ENCODE peak calls at places on chromosomes 12 and 14, in four cellular contexts. P is occipital lobe, E is stromal cell of bone marrow, C is T-helper 9 cell. Z is an unnamed sample.

GRCh38 chr12:39627914-39628313 is 8.3 kb upstream of the ABCD2 start:
- DNase-seq in P (no peak), E (no peak), C (no peak), Z (no peak)

GRCh38 chr12:7019043-7019569 is 830 bp upstream of the LPCAT3 start:
- DNase-seq in P (no peak), E (no peak), C (no peak), Z (no peak)

GRCh38 chr14:85883971-85884370 is 354.0 kb downstream of the FLRT2 start:
- DNase-seq in P (no peak), E (no peak), C (no peak), Z (no peak)

GRCh38 chr14:94623422-94623809 is 11.2 kb downstream of the SERPINA3 start:
- DNase-seq in P (no peak), E (no peak), C (no peak), Z (no peak)

GRCh38 chr12:92908108-92908507 is 21.0 kb downstream of the EEA1 start:
- DNase-seq in P (no peak), E (no peak), C (no peak), Z (no peak)

GRCh38 chr12:68370006-68370590 is 37.9 kb upstream of the MDM1 start:
- DNase-seq in P (no peak), E (no peak), C (no peak), Z (no peak)

GRCh38 chr14:25122188-25122587 is 72.2 kb upstream of the STXBP6 start:
- DNase-seq in P (no peak), E (no peak), C (no peak), Z (no peak)

GRCh38 chr12:92582466-92582865 is 120.3 kb upstream of the PLEKHG7 start:
- DNase-seq in P (no peak), E (no peak), C (no peak), Z (no peak)

GRCh38 chr14:99517643-99518381 is 36.6 kb downstream of the CCNK start:
- DNase-seq in P (no peak), E (no peak), C (no peak), Z (no peak)

GRCh38 chr14:34673702-34674101 is 40.7 kb downstream of the CFL2 start:
- DNase-seq in P (no peak), E (no peak), C (no peak), Z (no peak)

GRCh38 chr14:73261520-73262426 is 24.5 kb downstream of the PAPLN start:
- DNase-seq in P (no peak), E (no peak), C (no peak), Z (no peak)

GRCh38 chr12:71014180-71014785 is 93.7 kb upstream of the PTPRR start:
- DNase-seq in P (no peak), E (peak; percentile 43), C (no peak), Z (no peak)

GRCh38 chr14:102523200-102524025 is 13.8 kb upstream of the ANKRD9 start:
- DNase-seq in P (no peak), E (no peak), C (no peak), Z (no peak)

GRCh38 chr12:87952223-87952622 is 77.0 kb downstream of the C12orf50 start:
- DNase-seq in P (no peak), E (no peak), C (no peak), Z (no peak)

GRCh38 chr14:34951286-34951685 is 31.5 kb upstream of the SRP54 start:
- DNase-seq in P (no peak), E (peak; percentile 54), C (no peak), Z (no peak)

GRCh38 chr14:42112108-42112507 is 505.4 kb downstream of the LRFN5 start:
- DNase-seq in P (no peak), E (peak; percentile 23), C (no peak), Z (no peak)

GRCh38 chr14:25381498-25381897 is 331.6 kb upstream of the STXBP6 start:
- DNase-seq in P (no peak), E (no peak), C (no peak), Z (no peak)

GRCh38 chr12:16359512-16360491 is 12.4 kb downstream of the MGST1 start:
- DNase-seq in P (no peak), E (no peak), C (no peak), Z (no peak)

GRCh38 chr12:43069768-43070221 is 480.2 kb upstream of the PRICKLE1 start:
- DNase-seq in P (no peak), E (peak; percentile 46), C (no peak), Z (no peak)

GRCh38 chr12:47561746-47562145 is 144.1 kb downstream of the RPAP3 start:
- DNase-seq in P (no peak), E (no peak), C (no peak), Z (no peak)

GRCh38 chr12:74242088-74242487 is 295.5 kb upstream of the ATXN7L3B start:
- DNase-seq in P (no peak), E (no peak), C (no peak), Z (no peak)

GRCh38 chr12:69534389-69534822 is 50.9 kb upstream of the CCT2 start:
- DNase-seq in P (peak; percentile 52), E (peak; percentile 100), C (no peak), Z (peak; percentile 17)

GRCh38 chr12:13472690-13473089 is 276.2 kb downstream of the EMP1 start:
- DNase-seq in P (no peak), E (no peak), C (no peak), Z (no peak)

GRCh38 chr12:52070243-52070925 is 606 bp downstream of the ATG101 start:
- DNase-seq in P (no peak), E (no peak), C (no peak), Z (no peak)

Z was measured in head of caudate nucleus.